ENCODE peak calls at places on chromosomes 12 and 14, in four cellular contexts. B is suprapubic skin, H is left ventricle myocardium inferior, E is hepatocyte. Y is an unnamed sample. For H3K4me1, the result is how much of the 10 kb centered on the place peaks cover.

GRCh38 chr12:6460751-6461371 is 9.0 kb downstream of the TAPBPL start:
- DNase-seq in B (no peak), H (no peak), E (no peak), Y (no peak)

GRCh38 chr12:93208011-93208410 is 169.7 kb upstream of the NUDT4 start:
- DNase-seq in B (no peak), H (no peak), E (no peak), Y (no peak)

GRCh38 chr12:70031046-70031445 is 206.0 kb downstream of the MYRFL start:
- DNase-seq in B (no peak), H (no peak), E (no peak), Y (no peak)

GRCh38 chr14:99630202-99630601 is 14.7 kb upstream of the HHIPL1 start:
- DNase-seq in B (no peak), H (no peak), E (no peak), Y (no peak)

GRCh38 chr14:52998376-52999010 is 47.6 kb upstream of the FERMT2 start:
- DNase-seq in B (no peak), H (no peak), E (no peak), Y (no peak)

GRCh38 chr14:22410497-22410896 is 178.5 kb downstream of the DAD1 start:
- DNase-seq in B (no peak), H (no peak), E (no peak), Y (no peak)

GRCh38 chr12:76426160-76426559 is 77.9 kb upstream of the BBS10 start:
- DNase-seq in B (no peak), H (no peak), E (no peak), Y (no peak)

GRCh38 chr12:6684609-6685008 is 4.6 kb downstream of the ZNF384 start:
- DNase-seq in B (no peak), H (no peak), E (peak), Y (no peak)

GRCh38 chr14:36085861-36086260 is 90.7 kb downstream of the PTCSC3 start:
- DNase-seq in B (no peak), H (no peak), E (no peak), Y (no peak)

GRCh38 chr14:72810201-72810600 is 83.7 kb downstream of the DPF3 start:
- DNase-seq in B (no peak), H (no peak), E (no peak), Y (no peak)

GRCh38 chr14:34711169-34711568 is 3.2 kb downstream of the CFL2 start:
- DNase-seq in B (no peak), H (no peak), E (peak), Y (peak)

GRCh38 chr12:126811401-126811800 is 1455.6 kb upstream of the TMEM132C start:
- DNase-seq in B (no peak), H (no peak), E (no peak), Y (no peak)

GRCh38 chr14:71165121-71165574 is 257.9 kb downstream of the PCNX1 start:
- DNase-seq in B (no peak), H (no peak), E (peak), Y (no peak)

GRCh38 chr12:94147991-94148840 is at the start of gene PLXNC1:
- DNase-seq in B (peak), H (peak), E (peak), Y (peak)

GRCh38 chr12:108311605-108312004 is 27.5 kb downstream of the CMKLR1 start:
- DNase-seq in B (no peak), H (no peak), E (no peak), Y (no peak)

GRCh38 chr14:67674139-67674479 is 323 bp downstream of the VTI1B start:
- DNase-seq in B (peak), H (peak), E (peak), Y (peak)

GRCh38 chr14:95531473-95531872 is 3.4 kb upstream of the GLRX5 start:
- DNase-seq in B (no peak), H (no peak), E (no peak), Y (no peak)

GRCh38 chr12:3651585-3652424 is 101.1 kb downstream of the CRACR2A start:
- DNase-seq in B (no peak), H (no peak), E (no peak), Y (no peak)

GRCh38 chr12:49357099-49357678 is 10.1 kb upstream of the SPATS2 start:
- DNase-seq in B (no peak), H (no peak), E (peak), Y (no peak)

GRCh38 chr12:57452937-57453509 is 2.1 kb upstream of the INHBE start:
- DNase-seq in B (peak), H (peak), E (peak), Y (peak)

GRCh38 chr12:102957339-102958050 is at the start of gene ASCL1:
- DNase-seq in B (no peak), H (no peak), E (peak), Y (no peak)

GRCh38 chr14:23061995-23062394 is 4.7 kb upstream of the CDH24 start:
- DNase-seq in B (peak), H (no peak), E (peak), Y (peak)

GRCh38 chr14:103923863-103924262 is 4.4 kb upstream of the TDRD9 start:
- DNase-seq in B (no peak), H (peak), E (no peak), Y (no peak)

GRCh38 chr12:143964-144649 is 69.8 kb downstream of the SLC6A12 start:
- DNase-seq in B (no peak), H (no peak), E (peak), Y (no peak)

GRCh38 chr12:117875652-117876491 is 92.9 kb downstream of the KSR2 start:
- DNase-seq in B (no peak), H (no peak), E (peak), Y (no peak)

GRCh38 chr12:3420693-3421092 is 70.3 kb upstream of the PRMT8 start:
- DNase-seq in B (no peak), H (no peak), E (no peak), Y (no peak)

GRCh38 chr14:61973981-61974380 is 211.8 kb downstream of the SNAPC1 start:
- DNase-seq in B (no peak), H (no peak), E (no peak), Y (no peak)

GRCh38 chr14:100665518-100666032 is 61.1 kb upstream of the DLK1 start:
- DNase-seq in B (no peak), H (no peak), E (peak), Y (no peak)

GRCh38 chr12:71556881-71557280 is 106.8 kb downstream of the ZFC3H1 start:
- DNase-seq in B (no peak), H (no peak), E (peak), Y (no peak)

GRCh38 chr14:61466905-61467280 is 145.5 kb downstream of the PRKCH start:
- DNase-seq in B (no peak), H (no peak), E (no peak), Y (no peak)

GRCh38 chr12:31599053-31599452 is 8.1 kb upstream of the DENND5B start:
- DNase-seq in B (no peak), H (no peak), E (no peak), Y (no peak)
- H3K4me1 ChIP-seq in B (under half), H (under half), E (under half), Y (under half)

GRCh38 chr12:75115748-75116147 is 93.9 kb downstream of the KCNC2 start:
- DNase-seq in B (no peak), H (no peak), E (no peak), Y (no peak)

GRCh38 chr12:75116611-75117010 is 93.0 kb downstream of the KCNC2 start:
- DNase-seq in B (no peak), H (no peak), E (no peak), Y (no peak)

DNA sequence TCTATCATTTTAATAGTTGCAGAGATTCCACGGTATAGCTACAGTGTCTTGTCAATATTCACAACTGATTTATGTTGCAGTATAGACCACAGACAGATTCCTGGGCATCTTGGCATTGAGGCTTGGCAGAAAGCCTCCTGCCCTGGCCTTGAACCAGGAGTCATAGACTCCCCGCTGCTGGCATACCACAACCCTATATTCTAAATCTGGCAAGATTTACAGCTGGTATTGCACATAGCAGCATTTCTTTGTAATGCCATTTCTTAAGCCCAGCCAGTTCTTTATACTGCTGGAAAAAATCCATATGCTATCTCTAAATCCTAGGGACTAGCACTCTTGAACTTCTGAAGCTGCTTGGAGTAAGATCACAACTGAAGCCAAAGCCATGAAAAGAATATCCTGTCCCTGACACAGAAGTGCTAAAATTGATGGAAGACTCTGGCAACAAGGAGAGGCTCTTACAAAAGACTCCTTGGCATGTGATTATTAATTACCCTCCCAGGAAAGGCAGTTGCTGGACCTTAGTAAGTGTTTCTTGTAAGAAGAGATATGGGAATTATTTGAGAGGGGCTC is 89.4 kb downstream of the KCNC2 start:
- DNase-seq in B (no peak), H (no peak), E (peak), Y (no peak)
- H3K27ac ChIP-seq in B (no peak), H (no peak), E (no peak), Y (no peak)

GRCh38 chr12:110354172-110354780 is 49.2 kb downstream of the ANAPC7 start:
- DNase-seq in B (no peak), H (no peak), E (no peak), Y (no peak)
- H3K4me1 ChIP-seq in B (under half), H (under half), E (under half), Y (under half)

DNA sequence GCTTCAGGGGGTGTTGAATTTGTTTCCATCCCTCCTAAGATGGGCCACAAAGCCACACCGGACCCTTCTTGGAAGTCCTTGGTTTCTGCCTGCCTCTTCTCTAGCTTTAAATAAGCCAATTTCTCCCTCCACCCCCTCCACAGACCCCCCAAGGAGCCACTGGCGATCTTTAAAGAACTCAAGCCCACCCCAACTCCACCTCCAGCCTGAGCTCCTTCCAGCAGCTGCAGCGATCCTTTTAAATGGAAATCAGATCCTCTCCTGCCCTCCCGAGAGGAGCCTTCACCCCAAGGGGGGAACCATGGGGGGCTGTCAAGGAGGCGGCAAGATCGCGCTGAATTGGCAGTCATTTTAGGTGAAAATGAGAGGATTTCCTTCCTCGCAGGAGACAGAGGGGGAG is 133.0 kb downstream of the NCOR2 start:
- DNase-seq in B (no peak), H (no peak), E (no peak), Y (no peak)
- H3K27ac ChIP-seq in B (no peak), H (peak), E (peak), Y (peak)

GRCh38 chr12:120263725-120264040 is 1.8 kb downstream of the PXN start:
- DNase-seq in B (no peak), H (no peak), E (no peak), Y (no peak)

GRCh38 chr12:120264086-120264485 is 1.4 kb downstream of the PXN start:
- DNase-seq in B (no peak), H (no peak), E (no peak), Y (no peak)

GRCh38 chr12:120264511-120265202 is 873 bp downstream of the PXN start:
- DNase-seq in B (no peak), H (no peak), E (no peak), Y (peak)

GRCh38 chr12:120261951-120262851 is 3.3 kb downstream of the PXN start:
- DNase-seq in B (no peak), H (no peak), E (no peak), Y (no peak)

DNA sequence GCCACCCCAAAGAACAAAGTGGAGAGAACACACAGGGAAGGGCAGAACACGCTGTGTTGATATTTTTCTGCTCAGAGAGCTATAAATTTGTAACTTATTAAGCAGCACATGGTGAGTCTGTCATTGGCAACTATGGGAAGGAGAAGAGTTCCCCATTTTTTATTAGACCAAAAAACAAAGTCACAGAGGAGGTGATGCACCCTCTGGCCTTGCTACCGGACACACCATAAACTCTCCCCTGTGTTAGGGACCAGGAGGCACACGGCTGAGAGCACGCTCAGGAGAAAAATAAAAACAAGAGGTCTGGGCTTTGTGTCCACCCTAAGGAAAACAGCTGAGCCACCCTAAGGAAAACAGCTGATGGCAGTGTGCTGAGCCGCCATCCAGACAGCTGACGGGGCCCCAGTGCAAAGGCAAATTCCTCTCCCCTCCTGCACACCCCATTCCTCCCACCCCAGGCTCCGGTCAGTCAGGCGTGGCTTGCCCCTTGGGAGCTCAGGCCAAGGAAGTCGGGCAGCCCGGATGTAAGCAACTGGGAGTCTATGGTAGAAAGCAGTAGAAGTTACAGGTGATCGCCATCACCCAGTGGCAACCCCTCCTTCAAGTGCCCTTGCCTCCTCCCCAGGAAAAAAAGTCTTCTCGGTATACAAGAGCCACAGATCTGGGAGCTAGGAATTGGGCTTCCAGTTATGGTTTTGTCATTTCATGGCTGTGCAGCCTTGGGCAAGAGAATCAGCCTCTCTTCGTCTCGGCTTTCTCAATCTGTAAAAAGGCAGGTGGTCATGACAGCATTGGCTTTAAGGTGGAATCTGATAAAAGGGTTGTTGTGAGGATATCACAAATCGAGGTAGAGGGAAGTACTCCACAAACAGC is 2.4 kb downstream of the PXN start:
- DNase-seq in B (no peak), H (peak), E (no peak), Y (no peak)
- H3K4me1 ChIP-seq in B (half or more), H (half or more), E (under half), Y (under half)

GRCh38 chr12:45088608-45089007 is 37.7 kb upstream of the DBX2 start:
- DNase-seq in B (no peak), H (no peak), E (no peak), Y (no peak)
- H3K27ac ChIP-seq in B (no peak), H (no peak), E (no peak), Y (no peak)

DNA sequence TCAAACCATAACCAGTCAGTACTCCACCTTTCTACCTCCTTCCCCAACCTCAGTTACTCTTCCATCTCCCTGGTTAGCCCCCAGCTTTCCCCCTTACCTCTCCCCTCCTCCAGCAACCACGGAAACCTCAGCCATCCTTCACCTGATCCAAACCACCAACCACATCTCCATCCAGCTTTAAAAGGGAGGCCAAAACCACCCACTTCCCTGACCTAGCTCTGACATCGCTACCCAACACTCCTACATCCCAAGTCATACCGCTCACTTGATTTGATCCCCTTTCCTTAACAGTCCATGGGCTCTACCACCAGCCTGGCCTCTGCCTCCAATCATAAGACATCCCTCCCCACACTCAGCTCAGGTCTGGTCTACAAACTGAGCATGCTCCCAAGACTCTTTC is 1.5 kb downstream of the RAB35 start:
- DNase-seq in B (no peak), H (no peak), E (no peak), Y (no peak)
- H3K4me1 ChIP-seq in B (half or more), H (half or more), E (under half), Y (under half)

GRCh38 chr12:13135336-13136178 is 32.1 kb upstream of the GSG1 start:
- DNase-seq in B (peak), H (no peak), E (peak), Y (no peak)
- H3K27ac ChIP-seq in B (peak), H (no peak), E (peak), Y (no peak)

DNA sequence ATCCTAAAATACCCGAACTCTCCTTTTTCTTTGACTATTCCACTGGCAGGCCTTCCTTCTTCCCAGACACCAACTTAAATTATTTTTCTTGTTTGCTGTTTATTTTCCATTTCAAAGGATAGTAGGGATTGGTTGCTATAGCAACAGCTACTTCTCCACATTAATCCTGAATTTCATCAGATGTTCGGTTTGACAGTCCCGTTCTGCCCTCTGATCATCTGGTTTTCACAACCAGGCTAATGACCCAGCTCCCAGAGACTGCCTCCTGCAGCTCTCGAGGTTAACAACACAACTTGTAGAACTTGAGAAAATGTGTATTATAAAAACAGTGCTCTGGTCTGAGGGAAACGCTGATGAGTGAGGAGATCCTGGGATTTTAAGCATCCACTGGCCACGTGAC is 45.5 kb downstream of the NUAK1 start:
- DNase-seq in B (no peak), H (no peak), E (no peak), Y (no peak)
- H3K4me1 ChIP-seq in B (half or more), H (half or more), E (under half), Y (under half)